ENCODE peak calls at places on chromosomes 5 and 9, in eight cellular contexts. U, Q, P, J, N, M, T and A are unnamed samples.

GRCh38 chr5:54007822-54008777 is 302.3 kb downstream of the ARL15 start:
- DNase-seq in M (no peak), U (no peak), P (no peak), T (no peak), Q (peak), N (no peak), J (no peak), A (no peak)

GRCh38 chr9:16267336-16268036 is 603.0 kb downstream of the BNC2 start:
- DNase-seq in T (no peak), P (no peak), J (no peak), U (peak), M (no peak), Q (no peak), N (no peak), A (no peak)

GRCh38 chr9:131432050-131432449 is 38.2 kb downstream of the PRRC2B start:
- DNase-seq in M (no peak), J (no peak), N (no peak), T (no peak), U (no peak), Q (no peak), P (no peak), A (no peak)

GRCh38 chr5:91033370-91033769 is 349.7 kb downstream of the ARRDC3 start:
- DNase-seq in N (no peak), Q (no peak), T (no peak), J (peak), P (no peak), U (no peak), M (no peak), A (no peak)

GRCh38 chr5:89071101-89071940 is 188.3 kb upstream of the MEF2C start:
- DNase-seq in U (no peak), N (no peak), Q (no peak), P (no peak), M (no peak), J (no peak), T (peak), A (no peak)

GRCh38 chr9:132268725-132269352 is 85.9 kb downstream of the SETX start:
- DNase-seq in N (peak), Q (peak), P (peak), J (peak), U (peak), M (no peak), T (no peak), A (no peak)

GRCh38 chr5:168681556-168682183 is 102.5 kb upstream of the PANK3 start:
- DNase-seq in Q (no peak), T (no peak), J (no peak), U (no peak), P (peak), N (no peak), M (no peak), A (no peak)

GRCh38 chr5:91175708-91176107 is 207.4 kb downstream of the ARRDC3 start:
- DNase-seq in U (no peak), M (no peak), Q (no peak), N (no peak), T (no peak), J (no peak), P (no peak), A (no peak)

GRCh38 chr5:135241536-135241935 is 157.5 kb downstream of the MACROH2A1 start:
- DNase-seq in U (no peak), M (peak), T (no peak), J (no peak), N (no peak), P (no peak), Q (no peak), A (peak)

GRCh38 chr9:8863064-8863463 is 1063.5 kb upstream of the DMAC1 start:
- DNase-seq in Q (no peak), P (no peak), N (no peak), J (no peak), M (no peak), U (no peak), T (no peak), A (no peak)

GRCh38 chr5:72347801-72348305 is 27.7 kb downstream of the PTCD2 start:
- DNase-seq in J (no peak), Q (peak), U (no peak), M (no peak), T (no peak), N (no peak), P (no peak), A (no peak)

GRCh38 chr5:138303365-138303764 is 28.2 kb downstream of the CDC25C start:
- DNase-seq in Q (no peak), P (no peak), J (no peak), M (no peak), T (no peak), U (no peak), N (no peak), A (no peak)

GRCh38 chr5:135127604-135128240 is 93.7 kb upstream of the PITX1 start:
- DNase-seq in M (no peak), N (no peak), T (no peak), U (peak), Q (peak), J (peak), P (no peak), A (no peak)

GRCh38 chr5:78631931-78632330 is 16.6 kb downstream of the LHFPL2 start:
- DNase-seq in N (no peak), P (no peak), U (no peak), M (no peak), Q (no peak), J (no peak), T (no peak), A (no peak)

GRCh38 chr9:115115117-115115880 is 2.7 kb downstream of the TNC start:
- DNase-seq in P (no peak), U (no peak), T (no peak), M (no peak), N (no peak), Q (no peak), J (no peak), A (peak)

DNA sequence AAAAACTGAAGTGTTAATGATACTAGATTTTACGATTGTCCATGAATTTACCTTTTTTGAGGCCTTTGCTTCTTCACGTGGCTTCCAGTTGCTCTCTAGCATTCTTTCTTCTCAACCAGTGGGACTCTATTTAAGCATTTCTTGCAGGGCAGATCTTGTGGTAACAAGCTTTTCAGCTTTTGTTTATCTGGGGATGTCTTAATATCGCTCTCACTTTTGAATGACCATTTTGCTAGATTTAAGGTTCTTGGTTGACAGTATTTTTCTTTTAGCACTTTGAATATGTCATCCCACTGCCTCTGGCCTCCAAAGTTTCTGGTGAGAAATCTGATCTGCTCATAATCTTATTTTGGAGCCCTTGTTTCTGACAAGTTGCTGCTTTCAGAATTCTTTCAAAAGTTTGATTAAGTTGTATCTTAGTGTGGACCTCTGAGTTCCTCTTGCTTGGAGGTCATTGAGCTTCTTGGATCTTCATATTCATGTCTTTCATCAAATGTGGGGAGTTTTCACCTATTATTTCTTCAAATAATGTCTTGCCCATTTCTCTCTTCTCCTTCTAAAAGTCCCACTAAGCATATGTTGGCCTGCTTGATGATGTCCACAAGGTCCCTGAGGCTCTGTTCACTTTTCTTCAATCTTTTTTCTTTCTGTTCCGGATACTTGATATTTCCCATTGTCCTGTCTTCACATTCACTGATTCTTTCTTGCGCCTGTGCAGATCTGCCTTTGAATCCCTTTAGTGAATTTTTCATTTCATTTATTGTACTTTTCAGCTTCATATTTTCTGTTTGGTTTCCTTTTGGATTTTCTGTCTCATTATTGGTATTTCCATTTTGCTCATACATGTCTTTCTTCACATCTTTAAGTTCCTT is 8.8 kb downstream of the EXOC3 start:
- DNase-seq in T (no peak), M (no peak), N (no peak), U (no peak), P (no peak), J (no peak), Q (no peak), A (no peak)
- H3K4me3 ChIP-seq in T (no peak), M (no peak), N (no peak), U (no peak), P (no peak), J (no peak), Q (no peak), A (no peak)

GRCh38 chr9:128636024-128636390 is 20.6 kb downstream of the DYNC2I2 start:
- DNase-seq in M (no peak), Q (peak), U (peak), T (no peak), P (no peak), N (peak), J (peak), A (no peak)
- TF ChIP-seq EP300 in M (no peak), Q (no peak), U (no peak), T (no peak), P (no peak), N (no peak), J (no peak), A (no peak)

GRCh38 chr5:1886634-1887399 is 4.1 kb upstream of the IRX4 start:
- DNase-seq in M (no peak), U (no peak), J (no peak), P (no peak), Q (no peak), T (no peak), N (no peak), A (no peak)
- H3K4me3 ChIP-seq in M (peak), U (no peak), J (no peak), P (no peak), Q (peak), T (no peak), N (peak), A (peak)

GRCh38 chr5:140575309-140575708 is 10.7 kb downstream of the SLC35A4 start:
- DNase-seq in M (no peak), T (no peak), P (peak), Q (no peak), N (no peak), U (peak), J (peak), A (no peak)

GRCh38 chr5:140571105-140571504 is 6.5 kb downstream of the SLC35A4 start:
- DNase-seq in Q (no peak), J (no peak), N (no peak), M (no peak), T (no peak), P (no peak), U (no peak), A (no peak)

GRCh38 chr5:140576776-140577201 is 12.2 kb downstream of the SLC35A4 start:
- DNase-seq in Q (no peak), T (no peak), P (no peak), J (no peak), U (no peak), N (no peak), M (no peak), A (no peak)

GRCh38 chr5:140573683-140574082 is 9.1 kb downstream of the SLC35A4 start:
- DNase-seq in P (no peak), U (no peak), T (no peak), M (no peak), J (no peak), Q (no peak), N (no peak), A (no peak)

DNA sequence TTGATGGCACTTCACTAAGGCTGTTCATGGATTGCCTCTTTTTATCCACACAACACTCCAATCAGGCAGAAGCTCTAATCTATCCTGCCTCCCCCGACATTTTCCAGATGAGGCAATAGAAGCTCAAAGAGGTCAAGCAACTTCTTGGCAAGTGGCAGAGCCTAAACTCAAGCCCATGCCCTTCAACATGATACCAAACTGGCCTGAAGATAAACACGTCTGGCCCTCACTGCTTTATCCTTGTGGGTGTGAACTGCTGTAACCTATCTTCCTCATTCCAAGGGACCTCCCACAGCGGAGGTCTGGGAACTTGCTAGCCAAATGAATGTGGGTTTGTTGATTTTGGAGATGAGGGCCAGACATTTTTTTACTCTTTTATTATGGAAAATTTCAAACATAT is 9.5 kb downstream of the SLC35A4 start:
- DNase-seq in P (no peak), U (no peak), M (no peak), N (no peak), J (no peak), Q (no peak), T (no peak), A (no peak)
- TF ChIP-seq EP300 in P (peak), U (no peak), M (no peak), N (no peak), J (no peak), Q (no peak), T (no peak), A (no peak)

GRCh38 chr5:140548300-140548688 is 832 bp downstream of the EIF4EBP3 start:
- DNase-seq in N (no peak), U (peak), T (no peak), M (no peak), P (no peak), Q (no peak), J (peak), A (no peak)
- H3K4me3 ChIP-seq in N (peak), U (peak), T (peak), M (peak), P (peak), Q (no peak), J (peak), A (peak)

DNA sequence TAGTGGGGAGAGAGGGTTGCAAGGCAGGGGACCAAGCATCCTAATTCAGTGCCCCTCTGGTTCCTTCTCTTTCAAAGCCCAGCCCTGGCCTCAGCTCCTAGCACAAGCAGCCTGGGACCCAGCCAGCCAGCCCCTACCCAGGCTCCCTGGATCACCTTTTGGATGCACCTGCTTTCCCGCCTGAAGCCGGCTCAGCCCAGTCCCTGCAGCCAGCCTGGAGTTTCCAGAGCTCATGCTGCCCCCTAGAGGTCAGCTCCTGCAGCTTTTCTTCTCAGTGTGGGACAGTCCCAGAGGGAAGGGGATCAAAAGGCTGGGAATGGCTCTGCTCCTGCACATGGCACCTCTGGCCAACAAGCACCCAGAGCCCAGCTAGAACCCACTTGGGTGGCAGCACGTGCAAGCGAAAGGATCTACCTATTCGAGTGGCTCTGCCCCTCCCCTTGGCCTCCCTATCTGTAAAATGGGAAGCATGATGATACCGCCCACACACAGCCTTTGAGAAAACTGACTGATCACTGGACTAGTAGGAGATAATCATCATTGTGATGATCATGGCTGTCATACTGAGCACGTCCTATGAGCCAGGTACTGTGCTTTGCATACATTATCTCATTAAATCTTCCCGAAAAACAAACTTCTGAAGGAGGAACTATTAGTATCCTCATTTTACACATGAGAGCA is 48.6 kb upstream of the C5orf58 start:
- DNase-seq in P (peak), Q (peak), M (peak), T (no peak), J (peak), N (peak), U (peak), A (no peak)
- TF ChIP-seq EP300 in P (no peak), Q (no peak), M (no peak), T (no peak), J (no peak), N (no peak), U (no peak), A (no peak)

DNA sequence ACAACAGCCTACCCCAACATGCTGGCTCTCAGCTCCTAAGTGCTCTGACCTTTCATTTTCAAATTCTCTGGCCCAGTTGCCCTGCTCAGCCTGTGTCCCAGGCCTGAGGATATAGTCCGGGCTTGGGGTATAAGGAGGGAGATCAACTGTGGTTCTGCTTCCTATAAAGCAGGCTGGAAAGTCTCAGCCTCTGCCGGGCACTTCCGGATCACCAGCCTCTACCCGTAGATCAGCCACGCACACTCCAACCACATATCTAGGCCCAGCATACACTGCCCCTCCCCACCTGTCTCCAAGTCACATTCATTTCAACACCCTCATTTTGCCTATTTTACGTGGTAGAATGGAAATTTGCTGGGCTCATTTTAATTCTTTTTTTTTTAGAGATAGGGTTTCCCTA is 3.1 kb downstream of the ZER1 start:
- DNase-seq in N (no peak), U (no peak), J (no peak), P (no peak), Q (no peak), T (no peak), M (no peak), A (no peak)
- H3K4me3 ChIP-seq in N (no peak), U (no peak), J (no peak), P (no peak), Q (no peak), T (no peak), M (no peak), A (no peak)

DNA sequence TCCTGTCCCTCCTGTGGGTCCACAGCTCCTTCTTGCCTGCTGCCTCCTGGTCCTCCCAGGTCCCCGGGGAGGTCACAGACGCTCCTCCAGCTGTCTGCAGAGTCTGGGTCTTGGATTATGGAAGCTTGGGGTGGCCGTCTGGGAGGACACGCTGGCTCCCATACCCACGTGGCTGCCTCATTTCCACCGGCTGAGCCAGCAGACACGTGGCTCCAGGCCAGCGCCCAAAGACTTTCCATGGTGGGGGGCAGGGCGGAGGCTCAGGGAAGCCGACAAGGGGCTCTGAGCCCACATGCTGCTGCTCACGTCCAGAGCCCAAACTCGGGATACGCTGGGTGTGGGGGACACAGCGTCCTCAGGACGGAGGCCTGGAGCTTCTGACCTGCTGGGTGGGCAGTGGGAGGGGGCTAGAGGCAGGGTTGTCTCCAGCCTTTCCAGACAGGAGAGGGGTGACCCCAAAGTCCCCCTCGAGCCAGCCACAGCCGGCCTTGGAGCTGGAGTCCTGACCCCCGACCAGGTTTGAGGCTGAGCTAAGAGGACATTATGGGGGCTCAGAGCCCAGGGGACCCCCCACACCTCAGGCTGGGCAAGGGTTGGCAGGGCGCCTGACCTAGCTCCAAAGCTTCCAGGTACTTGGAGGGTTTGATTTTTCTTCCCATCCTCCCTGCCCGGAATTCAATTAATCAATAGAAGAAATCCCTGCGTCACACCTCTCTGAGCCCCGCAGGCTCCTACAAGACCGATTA is 24.2 kb upstream of the RNU6ATAC start:
- DNase-seq in J (no peak), T (no peak), U (no peak), N (no peak), P (peak), M (peak), Q (no peak), A (no peak)
- TF ChIP-seq EP300 in J (no peak), T (no peak), U (no peak), N (no peak), P (no peak), M (no peak), Q (no peak), A (no peak)